ENCODE peak calls at places on chromosome X, in four cellular contexts. R is HCT116, F is K562, L is HepG2. M is an unnamed sample. For H3K9me3, the result is how much of the 10 kb centered on the place peaks cover.

GRCh38 chrX:2497961-2498780 is 2.6 kb downstream of the DHRSX start:
- DNase-seq in R (no peak), F (no peak), L (peak), M (no peak)

GRCh38 chrX:71253253-71254091 is 468 bp downstream of the ZMYM3 start:
- DNase-seq in R (no peak), F (peak), L (peak), M (no peak)

GRCh38 chrX:67787196-67787595 is 243.4 kb downstream of the AR start:
- DNase-seq in R (no peak), F (no peak), L (no peak), M (no peak)

GRCh38 chrX:154428176-154429171 is at the start of gene ATP6AP1:
- DNase-seq in R (peak), F (peak), L (peak), M (peak)

GRCh38 chrX:119759333-119759766 is 962 bp downstream of the SOWAHD start:
- DNase-seq in R (no peak), F (no peak), L (no peak), M (no peak)

GRCh38 chrX:70247252-70247651 is 12.8 kb downstream of the P2RY4 start:
- DNase-seq in R (no peak), F (no peak), L (no peak), M (no peak)

GRCh38 chrX:147958316-147958715 is 22.8 kb upstream of the FMR1NB start:
- DNase-seq in R (no peak), F (no peak), L (no peak), M (no peak)

GRCh38 chrX:150621652-150622051 is 53.2 kb downstream of the MTM1 start:
- DNase-seq in R (no peak), F (no peak), L (no peak), M (no peak)

GRCh38 chrX:142686206-142686605 is 339.5 kb upstream of the SPANXN4 start:
- DNase-seq in R (no peak), F (no peak), L (no peak), M (no peak)

GRCh38 chrX:5648941-5649568 is 579.6 kb downstream of the NLGN4X start:
- DNase-seq in R (no peak), F (no peak), L (no peak), M (no peak)

GRCh38 chrX:16772460-16772859 is 13.8 kb upstream of the TXLNG start:
- DNase-seq in R (peak), F (peak), L (peak), M (no peak)

GRCh38 chrX:23503835-23504539 is 163.3 kb upstream of the PRDX4 start:
- DNase-seq in R (peak), F (no peak), L (peak), M (peak)

GRCh38 chrX:44922980-44923379 is 50.0 kb downstream of the KDM6A start:
- DNase-seq in R (no peak), F (no peak), L (no peak), M (no peak)

GRCh38 chrX:153583433-153583832 is 15.5 kb downstream of the CCNQ start:
- DNase-seq in R (no peak), F (no peak), L (no peak), M (no peak)

GRCh38 chrX:9940397-9940796 is 26.8 kb upstream of the CLDN34 start:
- DNase-seq in R (no peak), F (peak), L (no peak), M (no peak)

GRCh38 chrX:154696328-154697045 is 43.1 kb upstream of the CTAG2 start:
- DNase-seq in R (no peak), F (no peak), L (no peak), M (no peak)

GRCh38 chrX:2351321-2351720 is 149.5 kb downstream of the DHRSX start:
- DNase-seq in R (no peak), F (no peak), L (no peak), M (no peak)

GRCh38 chrX:48530736-48531135 is 8.8 kb upstream of the TBC1D25 start:
- DNase-seq in R (no peak), F (no peak), L (no peak), M (no peak)

GRCh38 chrX:48538641-48539344 is 721 bp upstream of the TBC1D25 start:
- DNase-seq in R (no peak), F (no peak), L (no peak), M (no peak)

GRCh38 chrX:48531359-48531954 is 8.1 kb upstream of the TBC1D25 start:
- DNase-seq in R (no peak), F (peak), L (no peak), M (no peak)

GRCh38 chrX:48532201-48532600 is 7.3 kb upstream of the TBC1D25 start:
- DNase-seq in R (no peak), F (no peak), L (no peak), M (no peak)

GRCh38 chrX:48533165-48533564 is 6.3 kb upstream of the TBC1D25 start:
- DNase-seq in R (no peak), F (no peak), L (no peak), M (no peak)
- TF ChIP-seq TCF7L2 in R (no peak), F (no peak), L (no peak), M (no peak)

GRCh38 chrX:19552793-19553192 is 37.5 kb upstream of the MAP3K15 start:
- DNase-seq in R (no peak), F (no peak), L (no peak), M (no peak)
- H3K9me3 ChIP-seq in R (under half), F (under half), L (under half), M (under half)

DNA sequence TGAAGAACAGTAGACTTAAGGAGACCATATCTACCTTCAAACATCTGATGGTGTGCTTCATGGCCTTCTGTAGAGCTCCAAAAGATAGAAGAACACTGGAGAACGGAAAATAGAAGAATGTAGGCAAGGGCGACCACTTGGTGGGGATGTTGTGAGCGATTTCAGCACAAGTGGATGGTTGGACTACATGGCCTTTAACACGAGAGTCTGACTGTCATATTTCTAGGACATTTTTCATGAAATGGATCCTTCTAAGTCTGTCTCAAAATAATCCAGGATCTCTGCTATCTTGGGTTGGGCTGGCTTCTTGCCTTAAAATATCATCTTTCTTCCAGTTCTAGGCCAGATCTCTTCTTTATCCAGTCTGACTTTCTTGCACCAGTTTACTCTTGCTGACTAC is 1.3 kb upstream of the MID1IP1 start:
- DNase-seq in R (no peak), F (peak), L (peak), M (no peak)
- TF ChIP-seq TCF7L2 in R (no peak), F (no peak), L (no peak), M (no peak)

GRCh38 chrX:55196688-55197087 is 23.5 kb upstream of the PAGE5 start:
- DNase-seq in R (no peak), F (no peak), L (no peak), M (no peak)

GRCh38 chrX:55206152-55206941 is 13.8 kb upstream of the PAGE5 start:
- DNase-seq in R (no peak), F (peak), L (no peak), M (no peak)

DNA sequence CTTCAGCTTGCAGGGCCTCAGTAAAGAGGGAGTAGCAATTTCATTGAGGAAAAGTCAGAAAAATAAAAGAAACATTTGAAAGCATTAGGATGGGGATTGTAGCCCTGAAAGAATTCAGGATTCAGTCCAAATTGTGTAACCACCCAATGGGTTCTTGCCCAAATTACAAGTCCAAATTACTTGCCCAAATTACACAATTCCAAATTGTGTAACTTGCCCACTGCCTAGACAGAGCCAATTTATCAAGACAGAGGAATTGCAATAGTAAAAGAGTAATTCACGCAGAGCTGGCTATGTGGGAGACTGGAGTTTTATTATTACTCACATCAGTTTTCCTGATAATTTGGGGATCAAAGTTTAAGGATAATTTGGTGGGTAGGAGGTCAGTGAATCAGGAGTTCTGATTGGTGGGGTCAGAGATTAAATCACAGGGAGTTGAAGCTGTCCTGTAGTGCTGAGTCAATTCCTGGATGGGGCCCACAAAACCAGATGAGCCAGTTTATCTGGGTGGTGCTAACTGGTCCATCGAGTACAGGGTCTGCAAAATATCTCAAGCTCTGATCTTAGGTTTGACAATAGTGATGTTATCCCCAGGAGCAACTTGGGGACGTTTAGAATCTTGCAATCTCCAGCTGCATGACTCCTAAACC is 18.1 kb upstream of the PAGE5 start:
- DNase-seq in R (no peak), F (no peak), L (no peak), M (no peak)
- H3K9me3 ChIP-seq in R (under half), F (under half), L (under half), M (under half)

DNA sequence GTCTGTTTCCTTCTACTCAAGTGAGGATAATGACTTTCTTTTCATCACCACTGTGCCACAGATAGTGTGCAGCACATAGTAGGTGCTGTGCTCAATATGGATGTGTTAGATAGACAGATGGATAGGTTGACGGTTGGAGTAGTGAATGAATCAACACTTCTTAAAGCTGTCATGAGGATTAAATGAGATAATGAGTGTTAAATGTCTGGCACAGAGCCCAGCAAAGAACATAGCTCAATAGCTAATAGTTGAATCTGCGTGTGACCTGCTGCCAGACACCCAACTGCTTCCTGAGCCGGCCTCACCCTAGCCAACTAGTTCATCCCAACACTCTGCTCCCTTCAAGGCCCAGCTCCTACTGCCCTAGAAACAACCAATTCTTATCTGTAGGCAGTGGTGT is 67.7 kb upstream of the PJA1 start:
- DNase-seq in R (no peak), F (peak), L (no peak), M (no peak)
- TF ChIP-seq TCF7L2 in R (no peak), F (no peak), L (no peak), M (no peak)

M was measured in Panc1.